ENCODE peak calls at places on chromosomes 1 and 21, in six cellular contexts. O is upper lobe of right lung, U is tibial artery, X is left ventricle myocardium inferior, Y is uterus, I is esophagus muscularis mucosa. E is an unnamed sample. For H3K4me1, the result is how much of the 10 kb centered on the place peaks cover.

GRCh38 chr1:216500273-216500967 is 77.2 kb upstream of the USH2A start:
- DNase-seq in X (no peak), U (no peak), O (no peak), Y (no peak), I (no peak), E (no peak)

GRCh38 chr1:18954270-18955071 is 2.0 kb downstream of the IFFO2 start:
- DNase-seq in U (no peak), O (no peak), Y (no peak), X (no peak), I (no peak), E (no peak)

GRCh38 chr1:225699336-225699735 is 46.4 kb upstream of the ENAH start:
- DNase-seq in X (no peak), Y (no peak), U (no peak), I (no peak), O (no peak), E (no peak)

GRCh38 chr1:186566140-186566850 is 105.4 kb upstream of the PDC start:
- DNase-seq in Y (no peak), X (no peak), U (no peak), I (no peak), O (no peak), E (no peak)

GRCh38 chr1:12177999-12178441 is 11.2 kb downstream of the TNFRSF1B start:
- DNase-seq in U (no peak), Y (peak), I (no peak), X (peak), O (peak), E (peak)

GRCh38 chr1:115753830-115754229 is 14.7 kb downstream of the CASQ2 start:
- DNase-seq in I (peak), Y (no peak), O (no peak), U (peak), X (peak), E (no peak)

GRCh38 chr1:231214918-231215675 is 25.9 kb upstream of the GNPAT start:
- DNase-seq in Y (no peak), U (no peak), O (no peak), X (no peak), I (no peak), E (no peak)

GRCh38 chr1:159421821-159422220 is 10.2 kb upstream of the OR10J4 start:
- DNase-seq in Y (no peak), I (no peak), X (no peak), U (no peak), O (no peak), E (no peak)

GRCh38 chr1:223405507-223405906 is 12.3 kb downstream of the CCDC185 start:
- DNase-seq in O (no peak), I (no peak), X (no peak), Y (no peak), U (no peak), E (no peak)

GRCh38 chr1:218755128-218755527 is 410.0 kb downstream of the TGFB2 start:
- DNase-seq in O (no peak), U (no peak), X (no peak), I (no peak), Y (no peak), E (no peak)

GRCh38 chr1:246149543-246149942 is 357.5 kb downstream of the SMYD3 start:
- DNase-seq in X (no peak), O (no peak), Y (no peak), I (no peak), U (no peak), E (no peak)

DNA sequence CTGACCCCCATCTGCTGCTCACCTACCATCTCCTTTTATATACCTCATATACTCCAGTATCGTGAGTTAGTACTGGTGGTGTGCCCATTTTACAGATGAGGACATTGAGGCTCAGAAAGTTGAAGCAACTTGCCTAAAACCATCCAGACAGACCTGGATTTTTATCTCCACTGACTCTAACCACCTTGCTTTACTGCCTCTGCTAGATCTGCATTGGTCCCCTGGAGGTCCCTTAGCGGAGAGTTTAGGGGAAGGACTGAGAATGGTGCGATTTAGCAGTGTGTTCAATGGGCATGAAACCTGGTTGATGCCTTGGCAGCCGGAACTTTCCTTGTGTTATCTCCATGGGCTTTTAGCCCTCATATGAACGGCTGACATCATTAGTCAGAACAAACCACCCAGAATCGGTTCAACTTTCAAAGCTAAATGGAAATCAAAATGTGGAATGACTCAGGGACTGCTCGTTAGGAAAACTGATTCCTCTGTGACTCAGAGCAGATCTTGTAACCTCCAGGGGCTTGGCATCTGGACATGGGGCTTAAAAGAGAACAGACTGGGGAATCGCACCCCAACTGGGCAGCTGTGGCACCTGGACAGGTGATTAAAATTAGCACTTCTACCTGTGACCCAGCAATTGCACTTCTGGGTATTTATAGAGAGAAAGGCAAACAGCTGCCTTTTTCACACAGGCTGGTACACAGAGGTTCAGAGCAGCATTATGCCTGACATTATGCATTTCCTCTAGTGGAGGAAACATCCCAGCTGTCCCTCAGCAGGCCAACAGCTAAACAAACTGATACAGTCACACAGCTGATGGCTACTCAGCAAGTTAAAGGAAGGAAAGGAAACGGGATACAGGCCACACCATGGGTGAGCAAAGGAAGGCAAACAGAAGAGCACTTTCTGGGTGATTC is 25.3 kb downstream of the TMEM51 start:
- DNase-seq in Y (no peak), U (no peak), I (no peak), O (no peak), X (no peak), E (no peak)
- TF ChIP-seq CTCF in Y (no peak), U (no peak), I (no peak), O (no peak), X (no peak), E (no peak)

DNA sequence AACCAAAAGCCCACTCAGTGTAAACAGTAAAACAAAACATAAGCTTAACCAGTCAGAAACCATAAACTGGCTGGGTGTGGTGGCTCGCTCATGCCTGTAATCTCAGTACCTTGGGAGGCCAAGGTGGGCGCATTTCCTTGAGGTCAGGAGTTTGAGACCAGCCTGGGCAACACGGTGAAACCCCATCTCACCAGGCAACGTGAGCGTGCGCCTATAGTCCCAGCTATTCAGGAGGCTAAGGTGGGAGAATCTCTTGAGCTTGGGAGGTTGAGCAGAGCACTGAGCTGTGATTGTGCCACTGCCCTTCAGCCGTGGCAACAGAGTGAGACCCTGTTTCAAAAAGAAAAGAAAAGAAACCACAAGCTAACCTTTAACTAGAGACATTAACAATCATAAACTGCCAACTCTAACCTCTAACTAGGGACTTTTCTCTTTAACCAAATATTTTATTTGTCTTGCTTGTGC is 13.1 kb upstream of the PRRC2C start:
- DNase-seq in X (no peak), Y (no peak), I (no peak), U (no peak), O (no peak), E (no peak)
- H3K4me1 ChIP-seq in X (under half), Y (under half), I (under half), U (under half), O (under half), E (under half)

GRCh38 chr1:241605146-241605805 is 34.9 kb downstream of the CHML start:
- DNase-seq in I (no peak), O (no peak), U (no peak), Y (no peak), X (no peak), E (no peak)

GRCh38 chr1:241596633-241597032 is 43.5 kb downstream of the CHML start:
- DNase-seq in O (no peak), U (no peak), I (no peak), X (no peak), Y (no peak), E (no peak)

GRCh38 chr1:241603626-241604337 is 36.4 kb downstream of the CHML start:
- DNase-seq in O (no peak), X (no peak), I (no peak), Y (no peak), U (no peak), E (no peak)

GRCh38 chr1:241598234-241598633 is 41.9 kb downstream of the CHML start:
- DNase-seq in Y (no peak), I (no peak), X (no peak), U (no peak), O (no peak), E (no peak)

GRCh38 chr1:241600496-241600901 is 39.7 kb downstream of the CHML start:
- DNase-seq in O (no peak), I (no peak), Y (no peak), X (no peak), U (no peak), E (no peak)
- H3K4me3 ChIP-seq in O (no peak), I (no peak), Y (no peak), X (no peak), U (no peak), E (no peak)

GRCh38 chr21:39115659-39116235 is 67.5 kb downstream of the PSMG1 start:
- DNase-seq in I (no peak), X (no peak), Y (no peak), U (peak), O (no peak), E (peak)
- TF ChIP-seq CTCF in I (no peak), X (no peak), Y (no peak), U (no peak), O (no peak), E (no peak)

GRCh38 chr1:58966917-58967733 is 183.3 kb upstream of the JUN start:
- DNase-seq in O (no peak), I (no peak), X (no peak), U (no peak), Y (no peak), E (no peak)

GRCh38 chr1:58964428-58964827 is 180.6 kb upstream of the JUN start:
- DNase-seq in I (no peak), X (no peak), U (no peak), O (no peak), Y (no peak), E (no peak)

GRCh38 chr1:58968360-58968952 is 184.6 kb upstream of the JUN start:
- DNase-seq in I (no peak), O (no peak), U (peak), X (peak), Y (peak), E (peak)

GRCh38 chr1:58964880-58965279 is 181.0 kb upstream of the JUN start:
- DNase-seq in I (no peak), X (peak), Y (no peak), O (peak), U (no peak), E (no peak)

GRCh38 chr1:58966103-58966916 is 182.5 kb upstream of the JUN start:
- DNase-seq in X (no peak), I (no peak), Y (no peak), U (no peak), O (no peak), E (no peak)
- H3K4me1 ChIP-seq in X (under half), I (under half), Y (under half), U (under half), O (under half), E (under half)

GRCh38 chr1:202213361-202214088 is 19.9 kb downstream of the LGR6 start:
- DNase-seq in O (no peak), Y (no peak), U (no peak), X (no peak), I (no peak), E (no peak)
- H3K4me3 ChIP-seq in O (peak), Y (no peak), U (peak), X (peak), I (no peak), E (no peak)

GRCh38 chr1:179831225-179831624 is 46.4 kb downstream of the TOR1AIP2 start:
- DNase-seq in U (no peak), Y (no peak), I (no peak), X (no peak), O (no peak), E (no peak)
- TF ChIP-seq CTCF in U (no peak), Y (no peak), I (no peak), X (no peak), O (no peak), E (no peak)

GRCh38 chr1:1847501-1848289 is 43.2 kb downstream of the GNB1 start:
- DNase-seq in I (no peak), X (no peak), Y (no peak), O (no peak), U (no peak), E (no peak)

GRCh38 chr1:1857096-1857703 is 33.7 kb downstream of the GNB1 start:
- DNase-seq in U (no peak), X (no peak), I (no peak), O (no peak), Y (peak), E (no peak)

GRCh38 chr1:1853593-1854257 is 37.2 kb downstream of the GNB1 start:
- DNase-seq in X (no peak), O (no peak), Y (no peak), U (no peak), I (no peak), E (no peak)

GRCh38 chr1:1858382-1859086 is 32.4 kb downstream of the GNB1 start:
- DNase-seq in X (peak), Y (peak), U (peak), I (peak), O (no peak), E (peak)

DNA sequence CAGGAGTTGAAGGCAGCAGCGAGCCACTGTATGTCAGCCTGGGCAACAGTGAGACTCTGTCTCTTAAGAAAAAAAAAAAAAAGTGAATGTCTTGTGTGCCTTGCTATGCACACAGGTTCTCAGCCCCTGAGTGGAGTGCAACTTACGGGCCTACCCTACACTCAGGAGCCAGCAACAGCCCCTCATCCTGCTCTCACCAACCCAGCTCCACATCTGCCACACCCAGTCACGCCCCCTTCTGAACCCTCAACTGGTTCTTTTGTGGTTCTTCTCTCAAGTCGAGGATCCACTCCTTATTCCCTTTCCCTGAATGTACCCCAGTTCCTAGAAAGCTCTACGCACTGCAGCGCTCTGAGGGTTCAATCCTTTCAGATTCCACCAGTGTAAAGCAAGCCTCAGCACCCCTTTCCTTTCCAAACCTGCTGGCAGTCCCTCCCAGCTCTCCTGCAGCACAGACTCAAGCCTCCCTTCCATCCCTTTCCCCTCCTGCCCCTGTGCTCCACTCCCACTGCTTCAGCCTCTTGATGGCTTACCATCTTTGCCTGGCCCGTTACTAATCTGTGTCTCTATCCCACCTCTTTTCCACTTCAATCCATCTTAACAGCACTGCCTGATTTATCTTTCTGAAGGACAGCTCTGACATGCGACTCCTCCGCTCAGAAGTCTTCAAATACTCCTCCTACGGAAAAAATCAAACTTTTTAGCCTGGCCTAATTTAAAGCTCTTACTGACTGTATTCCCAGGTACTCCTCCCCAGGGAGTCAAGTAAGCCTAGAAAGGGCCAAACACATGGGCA is 38.1 kb downstream of the GNB1 start:
- DNase-seq in O (no peak), U (no peak), I (no peak), Y (no peak), X (no peak), E (no peak)
- H3K4me1 ChIP-seq in O (under half), U (under half), I (under half), Y (under half), X (half or more), E (under half)